ENCODE peak calls at places on chromosomes 16 and 17, in ten cellular contexts. N, R, U, V, B, J, L, X, F and C are unnamed samples.

GRCh38 chr16:49921106-49921505 is 65.2 kb upstream of the ZNF423 start:
- DNase-seq in N (no peak), R (no peak), U (no peak), V (no peak), B (no peak), J (no peak), L (no peak), X (no peak), F (no peak), C (no peak)

GRCh38 chr17:7833795-7834553 is at the start of gene KDM6B:
- DNase-seq in N (peak), R (peak), U (peak), V (peak), B (peak), J (peak), L (peak), X (peak), F (peak), C (peak)

GRCh38 chr16:69195371-69196029 is 8.5 kb downstream of the SNTB2 start:
- DNase-seq in N (no peak), R (no peak), U (no peak), V (no peak), B (no peak), J (peak), L (no peak), X (no peak), F (no peak), C (no peak)

GRCh38 chr17:77400445-77400870 is 259.7 kb downstream of the SEC14L1 start:
- DNase-seq in N (peak), R (no peak), U (peak), V (peak), B (peak), J (no peak), L (no peak), X (no peak), F (no peak), C (no peak)

GRCh38 chr17:35914354-35914753 is 16.2 kb downstream of the RDM1 start:
- DNase-seq in N (no peak), R (no peak), U (no peak), V (no peak), B (no peak), J (no peak), L (no peak), X (no peak), F (no peak), C (no peak)

GRCh38 chr16:68344252-68344651 is 33.4 kb downstream of the PRMT7 start:
- DNase-seq in N (no peak), R (no peak), U (no peak), V (no peak), B (no peak), J (no peak), L (no peak), X (no peak), F (no peak), C (no peak)

GRCh38 chr17:76791053-76791980 is 53.4 kb downstream of the MFSD11 start:
- DNase-seq in N (peak), R (no peak), U (peak), V (no peak), B (peak), J (no peak), L (peak), X (no peak), F (no peak), C (peak)

GRCh38 chr17:6505425-6506142 is 50.8 kb downstream of the PITPNM3 start:
- DNase-seq in N (peak), R (peak), U (no peak), V (no peak), B (no peak), J (no peak), L (no peak), X (no peak), F (no peak), C (no peak)

GRCh38 chr17:45410144-45411091 is 22.3 kb downstream of the ARHGAP27 start:
- DNase-seq in N (no peak), R (no peak), U (peak), V (no peak), B (peak), J (no peak), L (no peak), X (no peak), F (peak), C (no peak)

GRCh38 chr16:78065344-78065743 is 34.1 kb upstream of the WWOX start:
- DNase-seq in N (no peak), R (no peak), U (no peak), V (no peak), B (no peak), J (no peak), L (no peak), X (no peak), F (no peak), C (no peak)

GRCh38 chr16:79632289-79632688 is 31.8 kb upstream of the MAF start:
- DNase-seq in N (no peak), R (no peak), U (no peak), V (no peak), B (no peak), J (no peak), L (no peak), X (no peak), F (no peak), C (no peak)

GRCh38 chr16:81189100-81189664 is 49.3 kb upstream of the BCO1 start:
- DNase-seq in N (peak), R (peak), U (no peak), V (no peak), B (no peak), J (no peak), L (peak), X (peak), F (peak), C (no peak)

GRCh38 chr16:88798772-88799455 is 4.7 kb upstream of the CDT1 start:
- DNase-seq in N (no peak), R (no peak), U (no peak), V (no peak), B (no peak), J (peak), L (no peak), X (no peak), F (no peak), C (no peak)

GRCh38 chr17:3935825-3936355 is 19.6 kb upstream of the P2RX1 start:
- DNase-seq in N (peak), R (no peak), U (no peak), V (no peak), B (no peak), J (no peak), L (no peak), X (no peak), F (no peak), C (no peak)

GRCh38 chr17:58822148-58823050 is 66.7 kb downstream of the PPM1E start:
- DNase-seq in N (no peak), R (no peak), U (no peak), V (no peak), B (no peak), J (peak), L (peak), X (no peak), F (no peak), C (peak)

GRCh38 chr17:36983618-36984017 is 34.9 kb downstream of the AATF start:
- DNase-seq in N (no peak), R (no peak), U (no peak), V (no peak), B (no peak), J (no peak), L (no peak), X (no peak), F (no peak), C (no peak)

GRCh38 chr16:69057400-69058378 is 47.8 kb upstream of the HAS3 start:
- DNase-seq in N (peak), R (no peak), U (no peak), V (no peak), B (no peak), J (no peak), L (peak), X (no peak), F (no peak), C (no peak)